ENCODE peak calls at places on chromosomes 13 and 19, in four cellular contexts. A, O, N and Q are unnamed samples.

GRCh38 chr19:33473644-33474305 is 47.8 kb downstream of the PEPD start:
- DNase-seq in A (no peak), O (peak; percentile 55), N (no peak), Q (peak; percentile 89)

GRCh38 chr19:51798127-51798526 is 3.2 kb downstream of the FPR3 start:
- DNase-seq in A (no peak), O (no peak), N (no peak), Q (no peak)

GRCh38 chr19:6521718-6522646 is 8.8 kb upstream of the TNFSF9 start:
- DNase-seq in A (peak; percentile 64), O (no peak), N (peak; percentile 95), Q (no peak)

GRCh38 chr19:17394891-17395415 is 957 bp upstream of the CCDC194 start:
- DNase-seq in A (peak; percentile 83), O (peak; percentile 53), N (no peak), Q (peak; percentile 55)

GRCh38 chr13:38630780-38631179 is 56.1 kb upstream of the FREM2 start:
- DNase-seq in A (no peak), O (peak; percentile 32), N (no peak), Q (no peak)

GRCh38 chr19:47353307-47353712 is 4.2 kb downstream of the DHX34 start:
- DNase-seq in A (no peak), O (no peak), N (no peak), Q (no peak)

GRCh38 chr13:67771106-67771505 is 541.0 kb upstream of the PCDH9 start:
- DNase-seq in A (no peak), O (no peak), N (no peak), Q (no peak)

GRCh38 chr13:24180743-24181384 is 20.3 kb downstream of the SPATA13 start:
- DNase-seq in A (no peak), O (peak; percentile 79), N (no peak), Q (no peak)

GRCh38 chr19:9445037-9445436 is 9.7 kb upstream of the ZNF266 start:
- DNase-seq in A (no peak), O (no peak), N (no peak), Q (no peak)

GRCh38 chr19:37905936-37906867 is at the start of gene WDR87:
- DNase-seq in A (peak; percentile 76), O (no peak), N (no peak), Q (no peak)

GRCh38 chr19:44908836-44909201 is 3.2 kb downstream of the APOE start:
- DNase-seq in A (no peak), O (no peak), N (no peak), Q (no peak)

GRCh38 chr19:45076029-45076850 is at the start of gene ZNF296:
- DNase-seq in A (peak; percentile 89), O (no peak), N (no peak), Q (peak; percentile 44)

GRCh38 chr19:30406220-30406944 is 34.2 kb downstream of the ZNF536 start:
- DNase-seq in A (no peak), O (no peak), N (no peak), Q (no peak)

GRCh38 chr19:21947775-21948174 is 63.0 kb downstream of the ZNF208 start:
- DNase-seq in A (peak; percentile 10), O (no peak), N (no peak), Q (no peak)

GRCh38 chr13:91533354-91533753 is 134.9 kb downstream of the GPC5 start:
- DNase-seq in A (no peak), O (no peak), N (no peak), Q (no peak)

GRCh38 chr19:39438270-39438934 is 2.7 kb upstream of the RPS16 start:
- DNase-seq in A (no peak), O (peak; percentile 67), N (no peak), Q (no peak)

GRCh38 chr13:26679411-26679810 is 81.2 kb downstream of the GPR12 start:
- DNase-seq in A (no peak), O (peak; percentile 81), N (no peak), Q (no peak)

GRCh38 chr13:92175330-92175729 is 776.9 kb downstream of the GPC5 start:
- DNase-seq in A (no peak), O (peak; percentile 62), N (no peak), Q (no peak)

GRCh38 chr13:110268061-110268460 is 38.9 kb downstream of the COL4A1 start:
- DNase-seq in A (no peak), O (no peak), N (no peak), Q (no peak)

GRCh38 chr19:48836089-48837017 is at the start of gene HSD17B14:
- DNase-seq in A (peak; percentile 33), O (no peak), N (no peak), Q (peak; percentile 78)

GRCh38 chr13:36813226-36813625 is 5.8 kb upstream of the RFXAP start:
- DNase-seq in A (no peak), O (no peak), N (no peak), Q (no peak)

GRCh38 chr13:51785592-51786424 is 18.2 kb downstream of the DHRS12 start:
- DNase-seq in A (peak; percentile 10), O (peak; percentile 44), N (no peak), Q (no peak)

GRCh38 chr19:6613711-6614110 is 22.8 kb upstream of the CD70 start:
- DNase-seq in A (no peak), O (no peak), N (no peak), Q (peak; percentile 38)

GRCh38 chr19:46056536-46056935 is 15.7 kb upstream of the IGFL4 start:
- DNase-seq in A (no peak), O (no peak), N (no peak), Q (no peak)

GRCh38 chr13:100493418-100493817 is 95.2 kb downstream of the GGACT start:
- DNase-seq in A (no peak), O (no peak), N (no peak), Q (no peak)

GRCh38 chr19:13092608-13093260 is 9.9 kb downstream of the LYL1 start:
- DNase-seq in A (no peak), O (peak; percentile 58), N (no peak), Q (peak; percentile 20)

DNA sequence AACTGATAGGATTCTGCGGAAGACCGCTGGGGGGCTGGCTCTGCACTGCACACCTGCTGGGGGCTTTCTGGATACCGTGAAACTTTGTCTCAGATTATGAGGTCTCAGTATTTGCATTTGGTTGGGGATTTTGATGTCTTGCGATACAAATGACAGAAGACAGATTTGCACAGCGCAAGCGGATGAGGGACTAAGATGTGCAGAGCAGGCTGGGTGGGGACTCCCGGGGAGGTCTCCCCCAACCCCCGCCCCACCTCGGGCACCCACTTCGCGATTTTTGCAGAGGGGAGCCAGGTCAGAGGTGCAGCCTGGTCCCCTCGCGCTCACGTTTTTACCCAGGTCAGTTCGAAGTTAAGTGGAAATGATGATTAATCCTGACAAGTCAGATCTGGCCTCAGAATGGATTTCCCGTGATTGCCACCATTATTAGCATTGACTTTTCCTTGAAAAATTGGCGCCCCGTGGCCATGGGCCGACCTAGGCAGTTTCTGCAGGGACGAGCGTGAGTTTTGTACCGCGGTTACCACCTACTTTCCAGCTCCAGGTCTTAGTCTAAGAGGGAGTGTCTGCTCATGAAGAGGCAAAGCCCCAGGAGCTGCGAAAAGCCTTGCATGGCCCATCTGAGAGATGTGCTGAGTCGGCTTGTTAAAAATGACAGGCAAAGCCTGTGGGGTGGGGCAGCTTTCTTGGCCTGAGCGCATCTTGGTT is 1.3 kb upstream of the GJB2 start:
- DNase-seq in A (no peak), O (no peak), N (no peak), Q (no peak)
- H3K4me3 ChIP-seq in A (no peak overlapping the region), O (no peak overlapping the region), N (peak overlapping the region; percentile 70), Q (no peak overlapping the region)

GRCh38 chr13:46178143-46178542 is 3.8 kb downstream of the LCP1 start:
- DNase-seq in A (no peak), O (no peak), N (no peak), Q (no peak)
- H3K9ac ChIP-seq in A (no peak overlapping the region), O (no peak overlapping the region), N (peak overlapping the region; percentile 94), Q (no peak overlapping the region)

DNA sequence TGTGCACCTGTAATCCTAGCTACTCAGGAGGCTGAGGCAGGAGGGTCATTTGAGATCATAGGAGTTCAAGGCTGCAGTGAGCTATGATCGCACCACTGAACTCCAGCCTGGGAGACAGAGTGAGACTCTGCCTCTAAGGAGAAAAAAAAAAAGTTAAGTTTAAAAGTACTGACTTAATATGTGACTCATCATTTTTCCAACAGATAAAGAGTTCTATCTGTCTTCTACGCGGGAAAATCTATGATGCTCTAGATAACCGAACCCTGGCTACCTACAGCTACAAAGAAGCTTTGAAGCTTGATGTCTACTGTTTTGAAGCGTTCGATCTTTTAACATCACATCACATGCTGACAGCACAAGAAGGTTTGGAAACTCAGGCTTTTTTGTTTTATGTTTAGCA is 7.2 kb downstream of the CDC16 start:
- DNase-seq in A (no peak), O (peak; percentile 26), N (no peak), Q (no peak)
- TF ChIP-seq FOS in A (no peak), O (no peak), N (no peak), Q (no peak)

DNA sequence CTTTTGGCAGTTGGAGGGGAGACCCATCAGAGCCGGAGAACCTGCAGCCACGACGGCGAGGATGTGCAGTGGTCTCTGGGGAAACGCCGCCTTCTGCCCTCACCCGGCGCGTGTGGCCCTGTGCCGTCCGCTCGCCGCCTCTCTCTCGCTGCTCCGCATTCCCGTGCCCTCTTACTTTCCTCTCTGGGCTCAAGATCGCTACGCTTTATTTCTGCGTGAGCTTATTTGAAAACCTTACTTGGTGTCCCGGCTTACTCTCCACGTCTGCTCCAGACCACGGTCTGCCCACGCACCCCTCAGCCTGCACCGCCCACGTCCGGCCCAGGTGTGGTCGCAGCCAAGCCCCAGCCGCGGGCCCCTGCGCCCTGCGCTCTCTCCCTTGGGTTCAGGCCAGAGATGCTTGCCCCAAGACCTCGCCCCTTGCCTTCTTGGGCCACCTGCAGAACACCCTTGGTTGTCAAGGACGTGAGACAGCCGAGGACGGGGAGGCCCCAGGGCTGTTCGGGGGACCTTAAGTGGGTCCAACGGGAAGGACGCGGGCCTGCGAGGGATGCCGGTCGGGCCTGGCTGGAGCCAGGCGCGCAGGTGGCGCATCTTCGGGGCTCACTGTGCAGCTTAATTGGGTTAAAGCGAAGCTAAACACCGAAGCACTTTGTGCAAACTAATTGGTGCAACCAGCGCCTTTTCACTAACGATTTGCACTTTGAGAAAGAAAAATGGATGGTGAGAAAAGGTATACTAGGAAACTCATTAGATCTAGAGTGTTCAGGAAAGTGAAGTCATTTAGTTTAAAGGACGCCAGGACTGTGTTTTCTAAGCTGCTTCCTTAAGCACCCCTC is 2.1 kb upstream of the MAB21L1 start:
- DNase-seq in A (no peak), O (no peak), N (no peak), Q (no peak)
- H3K4me3 ChIP-seq in A (no peak overlapping the region), O (no peak overlapping the region), N (no peak overlapping the region), Q (no peak overlapping the region)

DNA sequence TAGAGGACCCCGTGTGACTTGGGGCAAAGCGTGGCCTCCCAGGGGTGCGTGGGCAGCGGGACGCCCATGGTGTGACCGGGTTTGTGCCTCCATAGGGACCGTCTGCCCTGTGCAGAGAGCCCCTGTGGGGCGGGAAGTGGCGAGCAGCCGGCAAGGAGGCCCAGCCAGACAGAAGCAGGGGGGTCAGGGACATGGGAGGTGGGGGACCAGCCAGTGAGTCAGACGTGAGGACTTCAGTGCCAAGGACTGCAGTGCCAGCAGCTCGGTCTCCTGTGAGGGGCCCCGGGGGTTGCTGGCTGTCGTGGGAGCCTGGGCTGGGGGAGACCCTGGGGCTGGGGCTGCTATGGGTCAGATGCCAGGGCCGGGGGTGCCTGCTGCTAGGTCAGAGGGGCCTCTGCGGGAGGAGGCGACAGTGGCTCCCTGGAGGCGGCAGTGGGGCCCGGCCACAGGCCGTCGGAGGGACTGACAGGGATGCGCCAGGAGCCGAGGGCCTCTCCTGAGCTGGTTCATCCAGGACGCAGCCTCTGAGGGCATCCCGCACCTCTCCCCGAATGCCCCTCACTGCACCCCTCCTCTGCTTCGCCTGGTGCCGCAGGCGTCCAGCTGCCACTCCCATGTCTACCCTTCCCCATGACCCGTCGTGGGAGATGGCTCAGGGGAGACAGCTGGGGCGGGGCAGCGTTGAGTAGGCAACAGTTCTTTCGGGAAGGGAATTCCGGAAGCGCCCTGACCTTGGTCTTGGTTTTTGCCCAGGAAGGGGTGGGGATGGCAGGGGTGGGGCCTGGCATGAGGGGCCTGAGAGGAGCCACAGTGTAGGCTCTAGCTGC is 80.0 kb downstream of the KDM4B start:
- DNase-seq in A (no peak), O (peak; percentile 66), N (no peak), Q (peak; percentile 61)
- H3K9ac ChIP-seq in A (no peak overlapping the region), O (no peak overlapping the region), N (no peak overlapping the region), Q (no peak overlapping the region)

GRCh38 chr19:1852294-1852646 is 4.0 kb upstream of the REXO1 start:
- DNase-seq in A (no peak), O (no peak), N (no peak), Q (no peak)
- TF ChIP-seq FOS in A (no peak), O (no peak), N (no peak), Q (no peak)